ENCODE peak calls at places on chromosome 22, in ten cellular contexts. Y is HCT116, T is ovary, C is heart left ventricle, N is breast epithelium, R is sigmoid colon, O is prostate gland, W is stomach, K is H1, Q is spleen. P is an unnamed sample. For H3K36me3, the result is how much of the 10 kb centered on the place peaks cover.

GRCh38 chr22:28799834-28800307 is 498 bp downstream of the XBP1 start:
- DNase-seq in O (no peak), N (peak), T (peak), R (peak), Y (no peak), Q (peak), C (peak), W (peak), K (no peak), P (peak)

GRCh38 chr22:27880778-27881394 is 38.2 kb downstream of the PITPNB start:
- DNase-seq in O (peak), C (no peak), Y (peak), T (peak), W (no peak), K (no peak), Q (no peak), R (no peak), N (no peak), P (no peak)

GRCh38 chr22:20251981-20252380 is 16.1 kb downstream of the RTN4R start:
- DNase-seq in T (no peak), K (no peak), W (no peak), Y (no peak), R (no peak), C (no peak), Q (no peak), O (no peak), N (no peak), P (no peak)

GRCh38 chr22:40178417-40179409 is 988 bp downstream of the TNRC6B start:
- DNase-seq in C (no peak), Q (peak), T (no peak), Y (no peak), N (no peak), R (no peak), O (peak), K (no peak), W (no peak), P (peak)

GRCh38 chr22:21643533-21644357 is 1.6 kb downstream of the SDF2L1 start:
- DNase-seq in R (no peak), K (no peak), W (no peak), N (no peak), Y (no peak), Q (no peak), T (no peak), C (no peak), O (no peak), P (no peak)

GRCh38 chr22:25658641-25659040 is 83.3 kb upstream of the MYO18B start:
- DNase-seq in O (no peak), N (no peak), Y (no peak), K (no peak), R (no peak), T (peak), C (no peak), Q (no peak), W (no peak), P (no peak)

GRCh38 chr22:50206599-50206998 is 5.8 kb downstream of the SELENOO start:
- DNase-seq in W (no peak), O (no peak), N (no peak), Q (peak), R (peak), C (peak), T (no peak), K (peak), Y (no peak), P (no peak)

GRCh38 chr22:48899523-48900326 is 927.9 kb downstream of the BRD1 start:
- DNase-seq in Q (peak), W (no peak), N (no peak), O (no peak), T (no peak), Y (no peak), K (no peak), R (peak), C (peak), P (no peak)

GRCh38 chr22:22892096-22893052 is 4.8 kb downstream of the IGLL5 start:
- DNase-seq in Y (no peak), Q (no peak), T (no peak), K (no peak), R (peak), N (no peak), W (no peak), C (no peak), O (no peak), P (no peak)
- H3K4me3 ChIP-seq in Y (no peak), Q (peak), T (no peak), K (no peak), R (no peak), N (no peak), W (no peak), C (no peak), O (no peak), P (no peak)

DNA sequence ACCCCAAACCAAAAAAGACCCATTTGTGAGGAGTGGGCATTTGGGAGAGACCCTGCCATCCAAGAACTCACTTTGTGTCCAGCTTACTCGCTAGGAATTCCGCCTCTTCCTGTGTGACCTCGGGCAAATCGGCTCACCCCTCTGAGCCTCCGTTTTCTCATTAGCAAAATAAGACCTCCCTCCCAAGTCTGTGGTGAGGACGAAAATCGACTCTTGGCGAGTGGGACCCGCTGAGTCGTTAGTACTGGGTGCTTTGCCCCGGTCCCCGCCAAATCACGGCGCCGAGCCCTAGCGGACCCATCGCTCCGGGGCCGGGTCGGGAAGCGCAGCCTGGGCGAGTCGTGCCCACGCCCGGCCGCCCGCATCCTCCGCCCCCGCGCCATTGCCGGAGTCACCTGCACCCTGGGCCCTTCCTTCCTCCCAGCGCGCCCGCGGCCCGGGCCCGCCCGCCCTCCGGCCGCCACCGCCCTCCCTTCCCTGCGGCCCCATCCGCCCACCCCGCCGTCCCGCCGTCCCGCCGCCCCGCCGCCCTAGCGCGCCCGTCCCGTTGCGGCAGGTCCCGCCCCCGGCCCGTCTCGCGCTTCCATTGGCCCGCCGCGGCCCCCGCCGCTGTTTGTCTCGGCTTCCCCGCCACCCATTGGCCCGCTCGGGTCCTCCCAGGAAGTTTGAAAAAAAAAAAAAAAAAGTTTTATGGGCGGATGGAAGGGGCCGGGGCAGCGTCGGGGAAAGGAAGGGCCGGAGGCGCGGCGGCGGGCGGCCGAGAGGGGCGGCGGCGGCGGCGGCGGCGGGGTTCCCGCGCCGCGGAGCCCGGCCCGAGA is 48.9 kb downstream of the TRIOBP start:
- DNase-seq in Q (peak), R (peak), C (peak), K (no peak), W (peak), Y (no peak), T (peak), O (peak), N (peak), P (peak)
- TF ChIP-seq POLR2A in Q (no peak), R (no peak), C (no peak), K (no peak), W (no peak), Y (no peak), T (no peak), O (no peak), N (no peak), P (no peak)

GRCh38 chr22:41902016-41902415 is 12.9 kb downstream of the SHISA8 start:
- DNase-seq in O (no peak), R (no peak), C (no peak), T (no peak), K (no peak), W (no peak), Y (no peak), Q (no peak), N (no peak), P (no peak)
- H3K36me3 ChIP-seq in O (under half), R (under half), C (half or more), T (under half), K (half or more), W (half or more), Y (under half), Q (half or more), N (under half), P (under half)

GRCh38 chr22:17370036-17370765 is 941 bp downstream of the CECR2 start:
- DNase-seq in C (peak), R (no peak), N (no peak), Q (peak), T (peak), Y (no peak), O (no peak), W (no peak), K (no peak), P (no peak)

GRCh38 chr22:17373839-17374238 is 4.6 kb downstream of the CECR2 start:
- DNase-seq in N (no peak), Y (no peak), K (no peak), C (no peak), T (no peak), W (no peak), R (no peak), O (no peak), Q (no peak), P (no peak)

GRCh38 chr22:17369553-17370035 is 334 bp downstream of the CECR2 start:
- DNase-seq in N (no peak), T (no peak), K (no peak), R (no peak), Y (no peak), C (peak), W (no peak), O (no peak), Q (peak), P (peak)

GRCh38 chr22:17370766-17371181 is 1.5 kb downstream of the CECR2 start:
- DNase-seq in Y (no peak), R (no peak), T (no peak), K (no peak), C (no peak), N (no peak), O (no peak), W (no peak), Q (no peak), P (no peak)

DNA sequence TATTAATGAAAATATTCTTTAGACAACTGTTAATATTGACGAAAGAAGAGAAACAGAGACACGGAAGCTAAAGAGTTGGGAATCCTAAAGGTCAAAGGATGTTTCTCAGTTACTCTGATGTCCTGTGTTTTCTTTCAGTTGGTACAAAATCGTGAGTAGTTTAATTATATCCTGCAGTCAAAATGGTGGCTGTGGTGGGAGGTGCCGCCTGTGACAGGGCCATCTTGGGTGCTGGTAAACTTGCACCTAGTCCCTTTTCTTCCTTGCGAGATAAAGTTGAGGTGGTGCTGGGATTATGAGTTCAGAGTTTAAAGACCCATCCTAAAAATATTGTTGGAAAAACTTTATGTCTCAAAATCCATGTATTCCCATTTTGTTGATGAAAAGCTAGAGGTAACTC is 2.2 kb downstream of the CECR2 start:
- DNase-seq in Y (no peak), R (no peak), W (no peak), N (no peak), O (no peak), K (no peak), T (no peak), Q (no peak), C (no peak), P (no peak)
- H3K4me3 ChIP-seq in Y (no peak), R (no peak), W (no peak), N (no peak), O (peak), K (peak), T (peak), Q (no peak), C (peak), P (no peak)

GRCh38 chr22:44496305-44496704 is 1.7 kb downstream of the RTL6 start:
- DNase-seq in Q (peak), Y (no peak), N (no peak), C (no peak), W (no peak), K (no peak), O (no peak), R (peak), T (peak), P (no peak)

GRCh38 chr22:44495629-44496028 is 2.4 kb downstream of the RTL6 start:
- DNase-seq in Q (no peak), N (no peak), C (no peak), R (no peak), O (no peak), T (no peak), K (no peak), Y (no peak), W (no peak), P (no peak)

GRCh38 chr22:44496844-44497217 is 1.2 kb downstream of the RTL6 start:
- DNase-seq in Q (no peak), N (no peak), Y (no peak), K (no peak), R (peak), W (no peak), T (peak), C (no peak), O (no peak), P (no peak)

GRCh38 chr22:44497218-44497903 is 672 bp downstream of the RTL6 start:
- DNase-seq in Y (no peak), O (no peak), K (no peak), T (peak), N (no peak), R (peak), C (no peak), W (no peak), Q (peak), P (no peak)

GRCh38 chr22:44497904-44498242 is at the start of gene RTL6:
- DNase-seq in W (no peak), T (no peak), K (no peak), N (no peak), Y (peak), C (no peak), O (no peak), R (no peak), Q (no peak), P (no peak)
- TF ChIP-seq POLR2A in W (no peak), T (peak), K (no peak), N (no peak), Y (peak), C (no peak), O (no peak), R (no peak), Q (no peak), P (no peak)

DNA sequence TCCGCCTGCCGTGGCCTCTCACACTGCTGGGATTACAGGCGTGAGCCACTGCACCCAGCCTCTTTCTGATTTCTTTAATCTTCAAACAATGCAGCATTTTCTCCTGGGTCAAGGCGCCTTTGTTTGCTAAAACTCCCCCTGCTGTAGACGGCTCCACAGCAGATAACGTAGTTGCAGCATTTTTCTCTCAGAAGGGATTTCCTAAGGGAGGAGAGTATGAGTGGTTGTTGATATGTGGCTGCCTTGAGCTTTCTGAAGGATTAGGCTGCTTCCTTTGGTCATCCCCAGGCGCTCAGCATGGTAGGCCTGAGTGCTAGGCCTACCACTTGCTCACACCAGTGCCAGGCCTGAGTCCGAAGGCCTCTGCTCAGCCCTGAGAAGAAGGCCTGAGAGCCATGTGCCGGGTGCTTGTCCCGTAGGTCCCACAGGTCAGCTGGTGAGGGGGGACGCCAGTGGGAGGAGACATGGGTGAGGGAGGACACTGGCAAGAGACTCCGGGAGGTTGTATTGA is 18.1 kb downstream of the SMARCB1 start:
- DNase-seq in W (no peak), Y (no peak), C (no peak), Q (peak), K (no peak), N (no peak), T (no peak), R (no peak), O (no peak), P (no peak)
- H3K36me3 ChIP-seq in W (half or more), Y (under half), C (half or more), Q (half or more), K (half or more), N (under half), T (under half), R (half or more), O (under half), P (half or more)

GRCh38 chr22:31743871-31744270 is 6.1 kb downstream of the PRR14L start:
- DNase-seq in Q (no peak), Y (no peak), C (no peak), R (no peak), N (no peak), T (no peak), W (no peak), O (no peak), K (no peak), P (no peak)

GRCh38 chr22:31748490-31748889 is 1.4 kb downstream of the PRR14L start:
- DNase-seq in Y (no peak), O (no peak), N (no peak), K (no peak), C (no peak), W (no peak), T (no peak), R (no peak), Q (no peak), P (no peak)

GRCh38 chr22:31749636-31750364 is at the start of gene PRR14L:
- DNase-seq in R (peak), W (peak), K (peak), T (peak), C (peak), O (peak), N (peak), Q (peak), Y (peak), P (peak)

GRCh38 chr22:31750365-31751284 is 693 bp upstream of the PRR14L start:
- DNase-seq in Y (no peak), R (no peak), Q (no peak), C (no peak), T (no peak), N (no peak), W (no peak), K (no peak), O (no peak), P (no peak)

DNA sequence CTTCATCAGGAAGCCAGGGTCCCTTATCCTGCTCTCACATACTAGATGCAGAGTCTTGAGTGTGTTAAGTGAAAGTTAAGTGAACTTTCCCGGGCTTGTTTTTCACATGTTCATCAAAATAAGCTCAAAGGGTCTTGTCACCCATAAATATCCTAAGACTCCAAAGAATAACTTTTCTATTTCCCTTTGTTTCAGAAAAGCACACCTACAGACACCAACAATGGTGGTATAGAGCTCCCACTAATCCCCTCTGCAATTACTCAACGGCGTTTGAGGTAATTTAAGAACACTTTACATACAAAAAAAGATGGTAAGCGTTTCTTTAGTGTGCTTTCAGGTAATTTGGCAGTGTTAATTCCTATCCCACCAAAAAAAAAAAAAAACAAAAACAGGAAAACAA is 2.5 kb downstream of the PRR14L start:
- DNase-seq in O (no peak), R (no peak), N (no peak), W (no peak), K (no peak), C (no peak), Q (no peak), T (no peak), Y (no peak), P (no peak)
- H3K4me3 ChIP-seq in O (no peak), R (no peak), N (no peak), W (no peak), K (peak), C (no peak), Q (no peak), T (no peak), Y (no peak), P (no peak)

GRCh38 chr22:30423296-30423958 is 2.1 kb upstream of the MTFP1 start:
- DNase-seq in R (peak), Q (peak), W (no peak), N (peak), T (no peak), K (no peak), O (peak), C (peak), Y (no peak), P (peak)

GRCh38 chr22:30424471-30425326 is 869 bp upstream of the MTFP1 start:
- DNase-seq in W (no peak), R (no peak), C (no peak), K (no peak), Y (no peak), T (no peak), O (no peak), N (no peak), Q (no peak), P (no peak)

GRCh38 chr22:30425327-30425615 is 297 bp upstream of the MTFP1 start:
- DNase-seq in W (no peak), Y (no peak), N (no peak), K (no peak), O (no peak), T (no peak), Q (no peak), R (no peak), C (no peak), P (no peak)

GRCh38 chr22:30422481-30423295 is 2.9 kb upstream of the MTFP1 start:
- DNase-seq in T (peak), R (peak), Y (peak), W (peak), K (peak), N (peak), C (peak), O (peak), Q (no peak), P (peak)

GRCh38 chr22:30423959-30424380 is 1.6 kb upstream of the MTFP1 start:
- DNase-seq in Q (peak), Y (peak), C (peak), W (peak), T (peak), K (peak), O (peak), R (peak), N (peak), P (peak)
- TF ChIP-seq POLR2A in Q (peak), Y (no peak), C (no peak), W (no peak), T (peak), K (peak), O (peak), R (no peak), N (no peak), P (peak)

GRCh38 chr22:30612789-30613188 is 5.8 kb downstream of the TCN2 start:
- DNase-seq in R (no peak), Y (no peak), T (no peak), K (no peak), C (no peak), W (no peak), O (no peak), N (no peak), Q (no peak), P (no peak)
- H3K36me3 ChIP-seq in R (under half), Y (under half), T (under half), K (half or more), C (under half), W (half or more), O (under half), N (under half), Q (under half), P (half or more)

P was measured in Peyer's patch.